ENCODE peak calls at places on chromosome X, in ten cellular contexts. B, Q, Z, L, R, C, E, F, V and Y are unnamed samples.

GRCh38 chrX:24426340-24426913 is 38.7 kb upstream of the PDK3 start:
- DNase-seq in B (no peak), Q (no peak), Z (peak; percentile 5), L (peak; percentile 39), R (no peak), C (no peak), E (no peak), F (no peak), V (no peak), Y (no peak)

GRCh38 chrX:95059909-95060308 is 1385.9 kb downstream of the FAM133A start:
- DNase-seq in B (no peak), Q (no peak), Z (no peak), L (no peak), R (no peak), C (no peak), E (no peak), F (no peak), V (no peak), Y (no peak)

GRCh38 chrX:72037601-72038000 is 94.1 kb downstream of the RTL5 start:
- DNase-seq in B (no peak), Q (no peak), Z (no peak), L (no peak), R (no peak), C (no peak), E (no peak), F (no peak), V (no peak), Y (no peak)

GRCh38 chrX:20364238-20364637 is 97.5 kb upstream of the RPS6KA3 start:
- DNase-seq in B (no peak), Q (no peak), Z (no peak), L (no peak), R (no peak), C (no peak), E (no peak), F (no peak), V (no peak), Y (no peak)

GRCh38 chrX:2587146-2587545 is 86.4 kb upstream of the DHRSX start:
- DNase-seq in B (no peak), Q (no peak), Z (peak; percentile 25), L (no peak), R (no peak), C (no peak), E (no peak), F (no peak), V (no peak), Y (no peak)

GRCh38 chrX:19670854-19671620 is 155.7 kb upstream of the MAP3K15 start:
- DNase-seq in B (no peak), Q (no peak), Z (no peak), L (peak; percentile 84), R (peak; percentile 60), C (no peak), E (peak; percentile 10), F (no peak), V (peak; percentile 34), Y (no peak)

GRCh38 chrX:137926090-137926489 is 360.2 kb downstream of the ZIC3 start:
- DNase-seq in B (no peak), Q (no peak), Z (peak; percentile 1), L (peak; percentile 46), R (no peak), C (no peak), E (no peak), F (no peak), V (no peak), Y (no peak)

GRCh38 chrX:120664081-120664480 is 34.2 kb upstream of the C1GALT1C1 start:
- DNase-seq in B (no peak), Q (no peak), Z (no peak), L (peak; percentile 57), R (no peak), C (no peak), E (peak; percentile 2), F (no peak), V (no peak), Y (no peak)

GRCh38 chrX:104166735-104167436 is 633 bp downstream of the FAM199X start:
- DNase-seq in B (no peak), Q (no peak), Z (no peak), L (no peak), R (no peak), C (no peak), E (no peak), F (no peak), V (no peak), Y (no peak)

GRCh38 chrX:38260231-38260630 is 39.6 kb upstream of the SRPX start:
- DNase-seq in B (no peak), Q (no peak), Z (peak; percentile 25), L (peak; percentile 64), R (no peak), C (no peak), E (no peak), F (no peak), V (peak; percentile 9), Y (no peak)

GRCh38 chrX:44898411-44899221 is 25.6 kb downstream of the KDM6A start:
- DNase-seq in B (no peak), Q (no peak), Z (peak; percentile 57), L (no peak), R (no peak), C (no peak), E (no peak), F (no peak), V (no peak), Y (no peak)

GRCh38 chrX:100829730-100830129 is 9.5 kb downstream of the CSTF2 start:
- DNase-seq in B (no peak), Q (no peak), Z (peak; percentile 63), L (peak; percentile 57), R (no peak), C (no peak), E (no peak), F (no peak), V (no peak), Y (no peak)

GRCh38 chrX:103475381-103475780 is 43.9 kb downstream of the RAB40A start:
- DNase-seq in B (no peak), Q (no peak), Z (no peak), L (peak; percentile 9), R (no peak), C (no peak), E (no peak), F (no peak), V (no peak), Y (no peak)

GRCh38 chrX:97743014-97743413 is 859.3 kb downstream of the RPA4 start:
- DNase-seq in B (no peak), Q (no peak), Z (peak; percentile 1), L (no peak), R (no peak), C (no peak), E (no peak), F (no peak), V (no peak), Y (no peak)

GRCh38 chrX:75642811-75643361 is 120.0 kb upstream of the ZDHHC15 start:
- DNase-seq in B (no peak), Q (no peak), Z (peak; percentile 0), L (no peak), R (no peak), C (no peak), E (no peak), F (no peak), V (no peak), Y (no peak)

GRCh38 chrX:72272868-72273267 is 4.2 kb downstream of the RPS4X start:
- DNase-seq in B (no peak), Q (no peak), Z (no peak), L (peak; percentile 79), R (no peak), C (no peak), E (no peak), F (no peak), V (no peak), Y (no peak)

GRCh38 chrX:39896951-39897740 is 200.6 kb downstream of the BCOR start:
- DNase-seq in B (no peak), Q (no peak), Z (no peak), L (peak; percentile 72), R (no peak), C (no peak), E (no peak), F (no peak), V (peak; percentile 69), Y (no peak)

GRCh38 chrX:34379891-34380290 is 247.8 kb upstream of the FAM47A start:
- DNase-seq in B (no peak), Q (no peak), Z (no peak), L (no peak), R (no peak), C (no peak), E (no peak), F (no peak), V (no peak), Y (no peak)

GRCh38 chrX:136209016-136209738 is 42.0 kb downstream of the MAP7D3 start:
- DNase-seq in B (peak; percentile 8), Q (no peak), Z (peak; percentile 17), L (peak; percentile 50), R (no peak), C (no peak), E (no peak), F (peak; percentile 29), V (no peak), Y (no peak)

GRCh38 chrX:357693-358471 is 28.8 kb downstream of the PPP2R3B start:
- DNase-seq in B (no peak), Q (no peak), Z (no peak), L (peak; percentile 54), R (no peak), C (no peak), E (no peak), F (no peak), V (peak; percentile 62), Y (no peak)

GRCh38 chrX:5733483-5733882 is 495.2 kb downstream of the NLGN4X start:
- DNase-seq in B (no peak), Q (no peak), Z (no peak), L (no peak), R (no peak), C (no peak), E (no peak), F (no peak), V (no peak), Y (no peak)

GRCh38 chrX:24341795-24342194 is 18.6 kb upstream of the SUPT20HL1 start:
- DNase-seq in B (no peak), Q (no peak), Z (no peak), L (peak; percentile 21), R (no peak), C (no peak), E (no peak), F (no peak), V (no peak), Y (no peak)

GRCh38 chrX:119758682-119759332 is 419 bp downstream of the SOWAHD start:
- DNase-seq in B (peak; percentile 5), Q (no peak), Z (peak; percentile 46), L (no peak), R (no peak), C (no peak), E (no peak), F (peak; percentile 31), V (no peak), Y (no peak)

GRCh38 chrX:22577181-22577580 is 304.5 kb downstream of the CBLL2 start:
- DNase-seq in B (no peak), Q (no peak), Z (no peak), L (peak; percentile 84), R (no peak), C (no peak), E (no peak), F (no peak), V (peak; percentile 17), Y (peak; percentile 34)

GRCh38 chrX:63428348-63428747 is 77.2 kb upstream of the SPIN4 start:
- DNase-seq in B (no peak), Q (no peak), Z (no peak), L (peak; percentile 90), R (no peak), C (no peak), E (no peak), F (no peak), V (no peak), Y (no peak)

GRCh38 chrX:130726661-130727060 is 176.3 kb downstream of the ENOX2 start:
- DNase-seq in B (no peak), Q (no peak), Z (no peak), L (peak; percentile 39), R (no peak), C (no peak), E (no peak), F (no peak), V (no peak), Y (no peak)

GRCh38 chrX:46994096-46994495 is 81.9 kb downstream of the JADE3 start:
- DNase-seq in B (no peak), Q (no peak), Z (no peak), L (no peak), R (no peak), C (no peak), E (no peak), F (no peak), V (no peak), Y (no peak)

GRCh38 chrX:56314334-56314733 is 82.2 kb downstream of the KLF8 start:
- DNase-seq in B (no peak), Q (no peak), Z (peak; percentile 3), L (no peak), R (no peak), C (no peak), E (no peak), F (no peak), V (no peak), Y (no peak)